ENCODE peak calls at places on chromosomes 7 and 10, in nine cellular contexts. E, U, R, C, K, M, F, S and X are unnamed samples.

GRCh38 chr10:3090914-3091313 is 23.6 kb downstream of the PFKP start:
- DNase-seq in S (no peak), E (no peak), M (peak; percentile 90), C (no peak), K (no peak), R (peak; percentile 40), F (no peak), U (peak; percentile 49), X (no peak)

GRCh38 chr10:104231784-104232612 is at the start of gene CFAP43:
- DNase-seq in U (peak; percentile 100), S (peak; percentile 81), M (peak; percentile 98), E (peak; percentile 93), K (peak; percentile 87), C (peak; percentile 100), R (peak; percentile 59), F (peak; percentile 86), X (peak; percentile 99)

GRCh38 chr10:67549390-67549789 is 146.6 kb downstream of the CTNNA3 start:
- DNase-seq in R (peak; percentile 27), F (no peak), M (no peak), K (no peak), E (no peak), C (no peak), U (no peak), S (peak; percentile 20), X (no peak)

GRCh38 chr10:86535057-86535882 is 13.7 kb upstream of the WAPL start:
- DNase-seq in K (no peak), E (no peak), M (peak; percentile 47), C (no peak), F (no peak), S (no peak), U (peak; percentile 89), R (no peak), X (peak; percentile 33)

GRCh38 chr10:131670341-131670740 is 230.5 kb upstream of the PPP2R2D start:
- DNase-seq in K (no peak), S (no peak), F (no peak), C (no peak), M (no peak), R (no peak), U (no peak), E (no peak), X (no peak)

GRCh38 chr7:158865462-158865922 is 9.1 kb downstream of the DYNC2I1 start:
- DNase-seq in E (no peak), U (no peak), M (peak; percentile 61), K (no peak), F (no peak), S (no peak), C (no peak), R (no peak), X (no peak)

GRCh38 chr10:123865880-123866279 is 25.7 kb downstream of the CPXM2 start:
- DNase-seq in K (no peak), M (no peak), S (no peak), E (no peak), U (no peak), R (no peak), F (no peak), C (no peak), X (no peak)

GRCh38 chr10:118485641-118486040 is 109.8 kb downstream of the PRLHR start:
- DNase-seq in R (no peak), C (no peak), K (no peak), U (no peak), F (no peak), E (no peak), M (no peak), S (no peak), X (no peak)

GRCh38 chr7:113404245-113404644 is 285.9 kb upstream of the SMIM30 start:
- DNase-seq in E (no peak), M (peak; percentile 36), S (no peak), R (no peak), C (peak; percentile 46), U (no peak), K (no peak), F (no peak), X (no peak)

GRCh38 chr7:117053407-117053806 is 100.1 kb downstream of the ST7 start:
- DNase-seq in K (no peak), S (no peak), C (no peak), U (no peak), E (no peak), M (no peak), F (no peak), R (no peak), X (no peak)

GRCh38 chr10:75592888-75593643 is 161.6 kb downstream of the LRMDA start:
- DNase-seq in C (peak; percentile 57), K (no peak), F (no peak), E (no peak), U (no peak), S (no peak), M (no peak), R (no peak), X (no peak)

GRCh38 chr7:47801423-47801822 is 146.8 kb downstream of the PKD1L1 start:
- DNase-seq in S (no peak), M (no peak), K (no peak), C (no peak), F (no peak), E (no peak), U (no peak), R (no peak), X (no peak)

GRCh38 chr10:27998178-27998953 is 513 bp downstream of the ODAD2 start:
- DNase-seq in C (peak; percentile 35), F (peak; percentile 52), S (no peak), M (no peak), R (no peak), U (peak; percentile 35), E (no peak), K (peak; percentile 33), X (peak; percentile 3)

GRCh38 chr10:33600381-33600780 is 265.9 kb upstream of the NRP1 start:
- DNase-seq in U (no peak), C (no peak), S (no peak), E (no peak), F (no peak), M (no peak), R (peak; percentile 1), K (no peak), X (no peak)